ENCODE peak calls at places on chromosomes 2 and 18, in six cellular contexts. W is HCT116, C is HepG2, V is K562, I is H1, M is GM12878. F is an unnamed sample.

GRCh38 chr2:197934926-197935274 is 130.5 kb downstream of the PLCL1 start:
- DNase-seq in W (no peak), V (peak), M (no peak), C (no peak), I (no peak), F (no peak)

GRCh38 chr2:88857951-88858406 is 166.5 kb downstream of the RPIA start:
- DNase-seq in C (no peak), W (no peak), V (peak), M (no peak), I (no peak), F (peak)

GRCh38 chr18:42330296-42330695 is 375.3 kb downstream of the PIK3C3 start:
- DNase-seq in M (no peak), C (no peak), W (no peak), V (no peak), I (no peak), F (no peak)

GRCh38 chr2:98434492-98434891 is 10.2 kb upstream of the INPP4A start:
- DNase-seq in V (no peak), I (no peak), M (no peak), W (no peak), C (no peak), F (no peak)

GRCh38 chr18:26008096-26008495 is 82.3 kb downstream of the SS18 start:
- DNase-seq in V (no peak), I (no peak), C (no peak), W (no peak), M (no peak), F (no peak)

GRCh38 chr2:184030245-184030644 is 568.1 kb upstream of the ZNF804A start:
- DNase-seq in C (no peak), V (no peak), W (no peak), M (no peak), I (no peak), F (no peak)

GRCh38 chr18:48441405-48441881 is 32.3 kb upstream of the ZBTB7C start:
- DNase-seq in C (no peak), M (no peak), I (no peak), W (no peak), V (no peak), F (no peak)

GRCh38 chr2:172083725-172084483 is 1.4 kb upstream of the DLX1 start:
- DNase-seq in C (no peak), I (no peak), W (no peak), V (peak), M (no peak), F (no peak)

GRCh38 chr2:85744771-85745601 is 8.8 kb upstream of the ATOH8 start:
- DNase-seq in M (no peak), I (no peak), W (no peak), V (no peak), C (no peak), F (no peak)

GRCh38 chr2:88925770-88926462 is 234.4 kb downstream of the RPIA start:
- DNase-seq in C (no peak), W (no peak), M (no peak), V (no peak), I (no peak), F (no peak)

GRCh38 chr2:974454-974853 is 23.8 kb downstream of the SNTG2 start:
- DNase-seq in W (no peak), V (no peak), C (no peak), M (no peak), I (no peak), F (no peak)

GRCh38 chr2:148746973-148747372 is 102.4 kb downstream of the EPC2 start:
- DNase-seq in V (no peak), W (no peak), M (no peak), I (no peak), C (peak), F (no peak)

GRCh38 chr2:83585250-83585649 is 873.8 kb downstream of the SUCLG1 start:
- DNase-seq in M (no peak), W (no peak), C (no peak), V (no peak), I (no peak), F (no peak)

GRCh38 chr2:45860136-45861106 is 208.9 kb downstream of the PRKCE start:
- DNase-seq in I (no peak), M (no peak), C (peak), W (no peak), V (no peak), F (no peak)
- TF ChIP-seq ZNF274 in I (no peak), M (no peak), C (no peak), W (no peak), V (no peak), F (no peak)

GRCh38 chr2:188787661-188788044 is 186.5 kb upstream of the COL3A1 start:
- DNase-seq in C (no peak), M (no peak), I (no peak), W (peak), V (no peak), F (no peak)

GRCh38 chr2:188785515-188785914 is 188.7 kb upstream of the COL3A1 start:
- DNase-seq in I (no peak), V (no peak), M (no peak), C (no peak), W (no peak), F (no peak)

GRCh38 chr2:188788621-188789020 is 185.6 kb upstream of the COL3A1 start:
- DNase-seq in C (no peak), V (no peak), I (no peak), M (no peak), W (peak), F (no peak)

GRCh38 chr2:188786368-188786781 is 187.8 kb upstream of the COL3A1 start:
- DNase-seq in C (no peak), V (no peak), M (no peak), I (no peak), W (peak), F (no peak)

DNA sequence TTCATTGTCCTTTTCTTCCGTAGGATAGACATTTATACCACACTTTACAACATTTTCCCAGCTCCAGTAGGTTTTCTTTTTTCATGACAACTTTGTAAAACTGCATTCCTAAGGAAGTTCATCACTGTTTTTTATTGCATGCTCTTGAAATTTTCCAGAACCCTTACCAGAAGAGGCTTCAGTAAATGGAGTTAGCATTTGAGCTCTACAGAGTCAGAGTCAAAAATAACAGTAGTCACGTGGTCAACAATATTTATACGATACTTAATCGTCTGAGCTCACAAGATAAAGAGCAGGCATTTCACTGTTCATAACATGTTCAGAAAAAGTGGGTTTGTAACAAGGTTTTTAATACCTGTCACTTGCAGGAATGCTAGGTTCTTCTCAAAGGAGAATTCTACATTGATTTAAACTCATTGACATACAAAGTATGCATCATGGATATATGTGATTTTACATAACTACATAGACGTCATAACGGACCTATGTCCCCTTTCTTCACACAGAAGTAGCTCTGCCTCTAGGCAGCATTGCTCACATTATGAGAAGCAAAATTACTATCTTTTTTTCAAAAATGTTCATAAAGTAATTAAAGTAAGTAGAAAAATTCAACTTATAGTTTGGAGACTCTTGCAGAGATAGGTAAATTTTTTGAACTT is 187.0 kb upstream of the COL3A1 start:
- DNase-seq in W (peak), I (no peak), V (no peak), C (no peak), M (no peak), F (no peak)
- TF ChIP-seq ZNF274 in W (no peak), I (no peak), V (no peak), C (no peak), M (no peak), F (no peak)

GRCh38 chr2:181036848-181037603 is 56.6 kb downstream of the UBE2E3 start:
- DNase-seq in M (no peak), I (no peak), V (no peak), W (no peak), C (no peak), F (no peak)
- TF ChIP-seq ZNF274 in M (no peak), I (no peak), V (no peak), W (no peak), C (no peak), F (no peak)

GRCh38 chr2:28976584-28976983 is 4.5 kb upstream of the TOGARAM2 start:
- DNase-seq in W (no peak), M (no peak), V (no peak), C (peak), I (no peak), F (no peak)
- TF ChIP-seq ZNF274 in W (no peak), M (no peak), V (no peak), C (no peak), I (no peak), F (no peak)

F was measured in NT2/D1.